ENCODE peak calls at places on chromosomes 16 and 17, in ten cellular contexts. M, Y, X, T, V, K, W, D, G and U are unnamed samples.
A peak's percentile ranks its signal among the peaks of the same experiment; 100 is the strongest.

GRCh38 chr17:75909051-75909811 is 4.5 kb upstream of the MRPL38 start:
- DNase-seq in M (no peak), Y (no peak), X (no peak), T (peak; percentile 73), V (no peak), K (no peak), W (no peak), D (no peak), G (no peak), U (no peak)

GRCh38 chr16:87822571-87822970 is 46.7 kb downstream of the SLC7A5 start:
- DNase-seq in M (no peak), Y (no peak), X (no peak), T (no peak), V (no peak), K (no peak), W (no peak), D (no peak), G (no peak), U (no peak)

GRCh38 chr16:17227278-17227677 is 243.5 kb downstream of the XYLT1 start:
- DNase-seq in M (no peak), Y (no peak), X (no peak), T (no peak), V (no peak), K (no peak), W (no peak), D (no peak), G (no peak), U (no peak)

GRCh38 chr16:89197033-89197632 is 3.2 kb downstream of the SLC22A31 start:
- DNase-seq in M (no peak), Y (no peak), X (no peak), T (peak; percentile 56), V (no peak), K (no peak), W (no peak), D (no peak), G (no peak), U (no peak)

GRCh38 chr16:58854392-58854791 is 120.3 kb upstream of the GOT2 start:
- DNase-seq in M (no peak), Y (no peak), X (no peak), T (no peak), V (no peak), K (no peak), W (no peak), D (no peak), G (no peak), U (no peak)

GRCh38 chr17:49123061-49123460 is 9.5 kb upstream of the B4GALNT2 start:
- DNase-seq in M (no peak), Y (no peak), X (no peak), T (no peak), V (no peak), K (no peak), W (no peak), D (no peak), G (no peak), U (no peak)

GRCh38 chr16:4032768-4033167 is 83.5 kb downstream of the ADCY9 start:
- DNase-seq in M (no peak), Y (no peak), X (peak; percentile 64), T (peak; percentile 78), V (no peak), K (no peak), W (no peak), D (no peak), G (no peak), U (no peak)

GRCh38 chr17:75811174-75811573 is 26.6 kb downstream of the UNK start:
- DNase-seq in M (no peak), Y (no peak), X (no peak), T (no peak), V (no peak), K (no peak), W (no peak), D (no peak), G (no peak), U (no peak)

GRCh38 chr16:25264599-25264998 is 7.0 kb upstream of the ZKSCAN2 start:
- DNase-seq in M (no peak), Y (no peak), X (peak; percentile 30), T (no peak), V (peak; percentile 39), K (peak; percentile 8), W (no peak), D (peak; percentile 30), G (no peak), U (no peak)

GRCh38 chr17:7045492-7046126 is 1.7 kb upstream of the SLC16A11 start:
- DNase-seq in M (peak; percentile 53), Y (peak; percentile 74), X (peak; percentile 91), T (no peak), V (no peak), K (peak; percentile 33), W (peak; percentile 91), D (no peak), G (no peak), U (no peak)

GRCh38 chr16:2584742-2585650 is 47.2 kb downstream of the PDPK1 start:
- DNase-seq in M (peak; percentile 51), Y (no peak), X (no peak), T (peak; percentile 26), V (no peak), K (no peak), W (no peak), D (no peak), G (no peak), U (no peak)

GRCh38 chr16:3610698-3611144 is 685 bp downstream of the SLX4 start:
- DNase-seq in M (no peak), Y (peak; percentile 2), X (peak; percentile 5), T (no peak), V (no peak), K (no peak), W (no peak), D (no peak), G (no peak), U (no peak)

GRCh38 chr16:84467256-84467655 is 37.2 kb downstream of the MEAK7 start:
- DNase-seq in M (no peak), Y (no peak), X (no peak), T (peak; percentile 7), V (no peak), K (no peak), W (no peak), D (no peak), G (no peak), U (no peak)

GRCh38 chr17:55546481-55546880 is 35.2 kb upstream of the SMIM36 start:
- DNase-seq in M (no peak), Y (no peak), X (no peak), T (no peak), V (no peak), K (no peak), W (no peak), D (no peak), G (no peak), U (no peak)

GRCh38 chr17:55543709-55544108 is 32.5 kb upstream of the SMIM36 start:
- DNase-seq in M (no peak), Y (no peak), X (no peak), T (no peak), V (no peak), K (no peak), W (no peak), D (no peak), G (no peak), U (no peak)

GRCh38 chr17:55549140-55549539 is 37.9 kb upstream of the SMIM36 start:
- DNase-seq in M (no peak), Y (no peak), X (no peak), T (no peak), V (no peak), K (no peak), W (peak; percentile 39), D (no peak), G (no peak), U (no peak)

GRCh38 chr17:55545765-55546164 is 34.5 kb upstream of the SMIM36 start:
- DNase-seq in M (no peak), Y (no peak), X (no peak), T (no peak), V (no peak), K (no peak), W (no peak), D (no peak), G (no peak), U (no peak)

DNA sequence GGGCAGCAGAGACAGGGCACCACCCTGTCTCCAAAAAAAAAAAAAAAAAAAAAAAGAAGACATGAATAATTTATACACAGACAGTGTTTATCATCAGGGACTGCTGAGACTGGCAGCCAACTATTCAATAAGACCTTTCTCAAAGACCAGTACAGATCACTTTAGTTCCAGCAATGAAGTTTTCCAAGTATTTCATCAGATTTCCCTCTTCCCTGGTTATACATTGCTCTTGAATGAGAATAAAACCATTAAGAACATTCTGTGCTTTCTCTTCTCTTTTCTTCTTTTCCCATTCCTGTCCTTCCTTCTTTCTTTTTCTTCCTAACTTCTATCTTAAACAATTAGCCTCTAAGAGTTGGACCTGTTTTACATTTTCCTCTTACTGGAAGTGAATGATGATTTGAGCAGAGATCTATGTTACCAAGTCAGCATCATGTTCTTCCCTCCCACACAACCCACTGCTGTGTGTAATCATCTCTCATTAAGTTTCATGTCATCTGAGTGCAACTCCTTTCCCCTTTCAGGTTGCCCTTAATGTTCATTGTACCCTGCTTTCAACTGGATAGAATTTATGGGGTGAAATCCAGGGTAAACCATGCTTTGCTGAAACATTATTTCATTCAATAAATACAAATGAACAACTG is 35.9 kb upstream of the SMIM36 start:
- DNase-seq in M (no peak), Y (no peak), X (peak; percentile 70), T (no peak), V (no peak), K (no peak), W (no peak), D (no peak), G (no peak), U (no peak)
- TF ChIP-seq CTCF in M (no peak), Y (no peak), X (no peak), T (no peak), V (no peak), K (no peak), W (no peak), D (no peak), G (no peak), U (no peak)

GRCh38 chr17:69729937-69730336 is 315.4 kb downstream of the MAP2K6 start:
- DNase-seq in M (no peak), Y (peak; percentile 17), X (no peak), T (no peak), V (no peak), K (no peak), W (no peak), D (no peak), G (no peak), U (no peak)
- TF ChIP-seq CTCF in M (no peak), Y (no peak), X (no peak), T (no peak), V (no peak), K (no peak), W (no peak), D (no peak), G (no peak), U (no peak)

GRCh38 chr17:78307887-78308633 is 51.8 kb downstream of the SOCS3 start:
- DNase-seq in M (peak; percentile 77), Y (no peak), X (no peak), T (no peak), V (no peak), K (no peak), W (no peak), D (no peak), G (no peak), U (no peak)
- TF ChIP-seq CTCF in M (peak; percentile 9), Y (no peak), X (peak; percentile 25), T (no peak), V (no peak), K (no peak), W (no peak), D (no peak), G (no peak), U (no peak)

DNA sequence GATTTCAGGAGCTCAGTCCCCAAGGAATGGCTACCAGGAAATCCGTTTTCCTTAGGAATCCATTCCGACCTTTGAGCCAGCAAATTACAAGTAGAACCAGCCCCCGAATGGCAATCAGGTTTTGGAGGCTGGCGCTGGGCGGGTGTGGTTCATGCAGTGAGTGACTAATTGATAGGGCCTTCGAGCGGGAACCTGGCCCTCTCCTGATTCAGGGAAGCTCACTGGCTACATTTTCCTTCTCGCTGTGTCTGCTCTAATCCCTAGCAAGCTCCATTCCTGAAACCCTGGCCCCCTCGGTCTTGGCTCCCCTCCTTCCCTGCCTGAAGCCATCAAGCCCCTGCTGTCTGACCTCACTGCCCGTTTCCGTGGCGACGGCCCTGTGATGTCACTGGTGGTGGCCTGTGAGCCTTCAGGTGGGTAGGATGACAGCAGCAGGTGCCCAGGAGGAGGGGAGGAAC is 142.1 kb upstream of the SDK2 start:
- DNase-seq in M (no peak), Y (no peak), X (no peak), T (no peak), V (no peak), K (peak; percentile 19), W (peak; percentile 54), D (no peak), G (no peak), U (no peak)
- TF ChIP-seq CTCF in M (no peak), Y (no peak), X (no peak), T (no peak), V (no peak), K (no peak), W (no peak), D (no peak), G (no peak), U (no peak)